ENCODE peak calls at places on chromosomes 2 and 18, in seven cellular contexts. N is Right ventricle myocardium inferior; H is stimulated activated CD8-positive, alpha-beta memory T cell treated with anti-CD3 and anti-CD28 coated beads, Interleukin-4, amount 100 ng/mL, for 48 hours; F is Panc1; Y is CD8-positive, alpha-beta T cell; U is HT1080; W is activated CD4-positive, alpha-beta T cell treated with anti-CD3 and anti-CD28 coated beads, Interleukin-2, amount 50 U/mL, for 24 hours. G is an unnamed sample.

GRCh38 chr2:25524507-25524906 is 148.9 kb downstream of the DTNB start:
- DNase-seq in N (no peak), H (no peak), F (no peak), Y (no peak), U (no peak), W (no peak), G (no peak)

GRCh38 chr2:191043438-191043837 is 29.5 kb upstream of the STAT1 start:
- DNase-seq in N (no peak), H (no peak), F (no peak), Y (no peak), U (no peak), W (no peak), G (no peak)

GRCh38 chr2:43041661-43042360 is 184.6 kb downstream of the ZFP36L2 start:
- DNase-seq in N (peak), H (no peak), F (no peak), Y (no peak), U (peak), W (no peak), G (peak)

GRCh38 chr18:66599190-66599589 is 4.7 kb downstream of the CDH19 start:
- DNase-seq in N (no peak), H (no peak), F (no peak), Y (no peak), U (peak), W (no peak), G (no peak)

GRCh38 chr18:35582899-35583558 is 1.5 kb downstream of the GALNT1 start:
- DNase-seq in N (no peak), H (no peak), F (no peak), Y (no peak), U (no peak), W (no peak), G (no peak)

GRCh38 chr18:79476918-79477685 is 81.4 kb downstream of the NFATC1 start:
- DNase-seq in N (peak), H (no peak), F (no peak), Y (no peak), U (no peak), W (no peak), G (no peak)

GRCh38 chr2:43303889-43304288 is 77.5 kb upstream of the ZFP36L2 start:
- DNase-seq in N (no peak), H (no peak), F (no peak), Y (no peak), U (no peak), W (no peak), G (no peak)

GRCh38 chr2:56191617-56192016 is 7.8 kb downstream of the CCDC85A start:
- DNase-seq in N (no peak), H (no peak), F (no peak), Y (no peak), U (peak), W (no peak), G (peak)

GRCh38 chr2:175003875-175004729 is 1.1 kb downstream of the CHN1 start:
- DNase-seq in N (no peak), H (no peak), F (no peak), Y (no peak), U (no peak), W (no peak), G (no peak)

GRCh38 chr2:181788883-181789555 is 102.5 kb upstream of the ITPRID2 start:
- DNase-seq in N (no peak), H (no peak), F (no peak), Y (no peak), U (no peak), W (no peak), G (no peak)

GRCh38 chr2:3289526-3289925 is 88.1 kb downstream of the EIPR1 start:
- DNase-seq in N (no peak), H (no peak), F (no peak), Y (no peak), U (no peak), W (no peak), G (no peak)

GRCh38 chr2:120526997-120527945 is 181.3 kb downstream of the INHBB start:
- DNase-seq in N (no peak), H (no peak), F (no peak), Y (no peak), U (no peak), W (no peak), G (peak)

GRCh38 chr2:28269019-28269784 is 123.5 kb upstream of the FOSL2 start:
- DNase-seq in N (no peak), H (no peak), F (no peak), Y (no peak), U (peak), W (no peak), G (no peak)

GRCh38 chr2:74915743-74916142 is 42.7 kb upstream of the POLE4 start:
- DNase-seq in N (no peak), H (peak), F (no peak), Y (peak), U (peak), W (no peak), G (no peak)

GRCh38 chr2:21118302-21118920 is 5.4 kb upstream of the TDRD15 start:
- DNase-seq in N (no peak), H (no peak), F (peak), Y (no peak), U (peak), W (no peak), G (peak)

GRCh38 chr2:9897331-9897737 is 54.1 kb downstream of the TAF1B start:
- DNase-seq in N (peak), H (peak), F (peak), Y (no peak), U (peak), W (peak), G (no peak)

GRCh38 chr2:222296911-222297599 is 1.7 kb downstream of the PAX3 start:
- DNase-seq in N (no peak), H (no peak), F (no peak), Y (no peak), U (no peak), W (no peak), G (no peak)

GRCh38 chr2:71212336-71212735 is 14.6 kb downstream of the PAIP2B start:
- DNase-seq in N (no peak), H (no peak), F (no peak), Y (no peak), U (no peak), W (no peak), G (no peak)

GRCh38 chr2:174546519-174547506 is 50.8 kb downstream of the WIPF1 start:
- DNase-seq in N (no peak), H (peak), F (no peak), Y (peak), U (peak), W (peak), G (peak)

GRCh38 chr2:113219889-113220641 is 46.3 kb downstream of the PSD4 start:
- DNase-seq in N (peak), H (no peak), F (no peak), Y (no peak), U (peak), W (no peak), G (no peak)

GRCh38 chr2:172090947-172091625 is 5.8 kb downstream of the DLX1 start:
- DNase-seq in N (no peak), H (no peak), F (no peak), Y (peak), U (no peak), W (no peak), G (no peak)

GRCh38 chr2:158049129-158049855 is 52.4 kb upstream of the UPP2 start:
- DNase-seq in N (no peak), H (no peak), F (no peak), Y (no peak), U (no peak), W (no peak), G (no peak)

GRCh38 chr2:38528008-38528442 is 74.7 kb downstream of the HNRNPLL start:
- DNase-seq in N (no peak), H (peak), F (no peak), Y (no peak), U (no peak), W (peak), G (peak)

GRCh38 chr2:15645720-15646385 is 54.2 kb downstream of the DDX1 start:
- DNase-seq in N (no peak), H (no peak), F (no peak), Y (no peak), U (no peak), W (no peak), G (no peak)

GRCh38 chr2:187422277-187422676 is 25.8 kb downstream of the CALCRL start:
- DNase-seq in N (no peak), H (no peak), F (no peak), Y (no peak), U (no peak), W (no peak), G (no peak)